ENCODE peak calls at places on chromosomes 2 and 18, in eight cellular contexts. V, D, G, L, M, K, H and F are unnamed samples.

GRCh38 chr2:234981197-234982095 is 29.6 kb downstream of the SH3BP4 start:
- DNase-seq in G (peak), L (no peak), D (peak), M (peak), H (no peak), V (no peak), K (peak), F (no peak)

GRCh38 chr2:200615247-200615646 is 29.4 kb downstream of the AOX1 start:
- DNase-seq in G (peak), H (no peak), K (no peak), D (no peak), V (no peak), M (peak), L (no peak), F (no peak)

GRCh38 chr18:54684786-54685185 is 93.7 kb downstream of the DYNAP start:
- DNase-seq in K (no peak), H (no peak), D (peak), M (peak), L (no peak), G (no peak), V (no peak), F (no peak)

GRCh38 chr2:124753842-124754241 is 728.8 kb downstream of the CNTNAP5 start:
- DNase-seq in V (no peak), H (no peak), L (no peak), D (no peak), M (no peak), K (no peak), G (no peak), F (no peak)

GRCh38 chr2:120673205-120673550 is 62.5 kb upstream of the GLI2 start:
- DNase-seq in G (no peak), D (no peak), M (no peak), V (no peak), H (no peak), K (no peak), L (no peak), F (no peak)

GRCh38 chr2:178190938-178191910 is 3.1 kb upstream of the OSBPL6 start:
- DNase-seq in H (no peak), M (no peak), K (no peak), D (no peak), L (peak), G (peak), V (no peak), F (no peak)

GRCh38 chr18:38539871-38540270 is 974.3 kb upstream of the CELF4 start:
- DNase-seq in K (no peak), H (no peak), G (no peak), M (no peak), L (no peak), D (no peak), V (no peak), F (no peak)

GRCh38 chr18:80109676-80110078 is 615 bp downstream of the ADNP2 start:
- DNase-seq in K (peak), L (peak), G (peak), M (peak), H (no peak), D (peak), V (peak), F (no peak)

GRCh38 chr18:13107074-13107473 is 111.5 kb upstream of the LDLRAD4 start:
- DNase-seq in M (peak), L (no peak), V (no peak), H (no peak), D (no peak), K (no peak), G (no peak), F (no peak)

GRCh38 chr2:199128476-199129214 is 329.1 kb downstream of the SATB2 start:
- DNase-seq in G (peak), L (no peak), V (no peak), K (no peak), H (no peak), M (no peak), D (no peak), F (no peak)

GRCh38 chr2:111656436-111656835 is 227.6 kb downstream of the ANAPC1 start:
- DNase-seq in L (no peak), M (no peak), V (no peak), G (no peak), D (no peak), K (no peak), H (no peak), F (no peak)

GRCh38 chr18:58755304-58756010 is 84.2 kb downstream of the MALT1 start:
- DNase-seq in L (no peak), G (no peak), K (no peak), H (no peak), D (no peak), M (no peak), V (no peak), F (no peak)

GRCh38 chr2:174764281-174765063 is at the start of gene CHRNA1:
- DNase-seq in H (no peak), K (no peak), M (peak), D (peak), V (no peak), L (no peak), G (peak), F (no peak)

GRCh38 chr2:220463876-220464275 is 836.4 kb downstream of the SLC4A3 start:
- DNase-seq in H (no peak), L (no peak), G (no peak), M (no peak), K (no peak), V (no peak), D (no peak), F (no peak)

GRCh38 chr2:42227491-42227890 is 58.3 kb downstream of the EML4 start:
- DNase-seq in K (no peak), H (no peak), D (no peak), L (no peak), G (no peak), M (no peak), V (no peak), F (no peak)

GRCh38 chr2:19541884-19542283 is 183.5 kb upstream of the OSR1 start:
- DNase-seq in K (no peak), D (peak), G (no peak), V (no peak), H (no peak), L (no peak), M (no peak), F (no peak)

GRCh38 chr2:82258151-82258550 is 1953.6 kb upstream of the LRRTM1 start:
- DNase-seq in H (no peak), M (no peak), D (no peak), G (no peak), L (no peak), K (no peak), V (no peak), F (no peak)

GRCh38 chr2:106334802-106335201 is 133.4 kb downstream of the RGPD3 start:
- DNase-seq in V (no peak), L (no peak), M (no peak), G (no peak), H (no peak), D (no peak), K (no peak), F (no peak)

GRCh38 chr2:215479536-215480240 is 43.8 kb upstream of the FN1 start:
- DNase-seq in H (no peak), L (no peak), G (no peak), D (peak), M (no peak), K (no peak), V (no peak), F (no peak)

GRCh38 chr2:191064590-191064989 is 50.6 kb upstream of the STAT1 start:
- DNase-seq in K (no peak), V (no peak), G (no peak), L (peak), H (no peak), M (no peak), D (no peak), F (no peak)

GRCh38 chr2:69211111-69211510 is 175.9 kb downstream of the GFPT1 start:
- DNase-seq in D (no peak), K (no peak), G (no peak), M (no peak), H (no peak), V (no peak), L (no peak), F (no peak)